ENCODE peak calls at places on chromosomes 11 and 22, in seven cellular contexts. P is endodermal cell, I is heart left ventricle, A is stomach, C is prostate gland, R is transverse colon, L is heart right ventricle. N is an unnamed sample.

GRCh38 chr11:21567628-21568290 is 625.1 kb upstream of the ANO5 start:
- DNase-seq in P (no peak), I (no peak), A (no peak), C (no peak), R (no peak), L (no peak), N (peak; percentile 71)

GRCh38 chr11:102940714-102941588 is 14.6 kb downstream of the MMP13 start:
- DNase-seq in P (peak; percentile 77), I (no peak), A (peak; percentile 60), C (peak; percentile 50), R (peak; percentile 45), L (no peak), N (peak; percentile 73)

GRCh38 chr11:119702261-119702591 is 26.8 kb downstream of the NECTIN1 start:
- DNase-seq in P (no peak), I (no peak), A (no peak), C (no peak), R (no peak), L (no peak), N (no peak)

GRCh38 chr11:126431401-126432064 is 76.0 kb downstream of the ST3GAL4 start:
- DNase-seq in P (no peak), I (peak; percentile 82), A (peak; percentile 38), C (no peak), R (peak; percentile 76), L (peak; percentile 57), N (peak; percentile 8)

GRCh38 chr11:95360382-95360781 is 129.4 kb upstream of the SESN3 start:
- DNase-seq in P (no peak), I (no peak), A (no peak), C (no peak), R (no peak), L (no peak), N (peak; percentile 63)

GRCh38 chr22:32634424-32634981 is 159.9 kb downstream of the FBXO7 start:
- DNase-seq in P (no peak), I (no peak), A (no peak), C (no peak), R (no peak), L (no peak), N (no peak)

GRCh38 chr11:46351606-46352005 is 4.3 kb downstream of the DGKZ start:
- DNase-seq in P (no peak), I (peak; percentile 28), A (no peak), C (no peak), R (no peak), L (no peak), N (no peak)

GRCh38 chr11:57456960-57457642 is 3.2 kb upstream of the RTN4RL2 start:
- DNase-seq in P (peak; percentile 97), I (peak; percentile 92), A (peak; percentile 94), C (peak; percentile 83), R (peak; percentile 88), L (peak; percentile 89), N (peak; percentile 52)

GRCh38 chr11:44833869-44834452 is 107.2 kb downstream of the TSPAN18 start:
- DNase-seq in P (peak; percentile 77), I (no peak), A (no peak), C (no peak), R (no peak), L (no peak), N (no peak)

GRCh38 chr11:119316729-119317591 is at the start of gene MCAM:
- DNase-seq in P (peak; percentile 88), I (peak; percentile 68), A (no peak), C (no peak), R (no peak), L (peak; percentile 62), N (no peak)

GRCh38 chr22:45096256-45096907 is 67.3 kb upstream of the NUP50 start:
- DNase-seq in P (peak; percentile 92), I (no peak), A (peak; percentile 58), C (peak; percentile 62), R (peak; percentile 61), L (peak; percentile 40), N (peak; percentile 48)

GRCh38 chr11:46383404-46383758 is 1.9 kb downstream of the MDK start:
- DNase-seq in P (no peak), I (no peak), A (no peak), C (no peak), R (no peak), L (no peak), N (no peak)

GRCh38 chr11:118691926-118692830 is 12.7 kb upstream of the TREH start:
- DNase-seq in P (peak; percentile 59), I (no peak), A (no peak), C (peak; percentile 27), R (peak; percentile 23), L (no peak), N (peak; percentile 97)

DNA sequence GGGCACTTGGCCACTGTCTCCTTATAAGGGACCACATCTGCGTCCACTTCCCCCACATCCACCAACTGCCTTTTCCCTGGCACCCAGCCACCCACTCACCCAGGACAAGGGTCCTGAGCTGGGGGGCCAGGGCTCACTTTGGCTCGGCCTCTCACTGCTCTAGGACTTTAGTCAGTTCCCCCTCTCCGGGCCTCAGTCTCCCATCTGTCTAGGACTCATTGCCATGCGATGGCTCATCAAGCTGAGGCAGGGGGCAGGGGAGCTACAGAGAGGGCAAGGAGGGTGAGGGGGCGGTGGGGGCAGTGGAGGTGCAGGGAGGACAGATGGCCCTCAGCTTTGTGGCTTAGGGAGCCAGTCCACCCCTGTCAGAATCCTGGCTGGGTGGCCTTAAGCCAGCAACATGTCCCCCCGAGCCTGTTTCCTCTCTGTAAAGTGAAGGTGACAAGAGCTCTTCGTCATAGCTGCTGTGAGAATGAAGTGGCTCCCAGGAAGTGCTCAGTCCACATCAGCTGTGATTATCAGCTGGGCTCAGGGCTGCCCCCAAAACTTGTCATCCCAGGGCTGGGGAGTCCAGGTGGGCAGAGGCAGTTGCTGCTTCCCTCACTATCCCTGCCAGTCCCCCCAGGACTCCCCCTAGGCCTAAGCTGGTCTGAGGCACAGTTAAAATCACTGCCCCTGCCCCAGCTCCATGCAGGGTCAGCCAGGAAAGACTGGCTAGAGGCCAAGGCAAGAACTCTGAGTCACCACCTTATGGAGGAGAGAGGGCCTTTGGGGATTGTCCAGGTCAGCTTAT is 14.9 kb downstream of the RAC2 start:
- DNase-seq in P (no peak), I (no peak), A (no peak), C (no peak), R (no peak), L (no peak), N (peak; percentile 64)
- H3K4me3 ChIP-seq in P (no peak overlapping the region), I (no peak overlapping the region), A (no peak overlapping the region), C (no peak overlapping the region), R (no peak overlapping the region), L (no peak overlapping the region), N (no peak overlapping the region)

DNA sequence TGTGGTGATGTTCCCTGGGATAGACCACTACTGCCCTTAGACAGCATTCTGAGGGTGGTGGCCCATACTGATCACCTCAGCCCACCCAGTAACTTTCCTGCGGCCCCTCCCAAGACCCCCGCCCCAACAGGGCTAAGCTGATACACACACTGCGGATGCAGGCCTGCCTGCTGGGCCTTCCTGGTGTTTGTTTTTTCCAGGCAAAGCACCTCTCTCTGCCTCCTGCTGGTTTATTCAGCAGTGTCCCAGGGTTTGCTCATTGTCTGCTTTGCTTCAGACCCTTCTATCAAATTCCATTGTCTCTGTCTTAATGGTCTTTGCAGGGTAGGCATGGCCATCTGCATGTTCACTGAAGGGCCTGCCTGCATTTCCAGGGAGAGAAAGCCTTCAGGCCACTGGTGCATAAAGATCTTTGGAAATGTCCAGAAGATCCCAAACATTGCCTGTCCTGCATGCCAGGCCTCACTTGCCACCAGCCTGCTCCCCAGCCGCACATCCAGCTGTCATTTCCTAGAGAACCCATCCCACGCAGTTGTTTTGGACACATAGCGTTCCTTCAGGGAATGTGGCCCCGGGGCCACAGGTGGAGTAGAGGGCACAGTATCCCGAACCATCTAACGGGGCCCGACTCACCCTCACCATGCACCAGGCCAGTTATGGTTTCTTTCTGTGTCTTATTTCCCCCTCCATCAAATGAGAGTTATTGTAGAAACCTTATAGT is 50.2 kb downstream of the BCR start:
- DNase-seq in P (peak; percentile 89), I (no peak), A (no peak), C (no peak), R (no peak), L (no peak), N (no peak)
- H3K36me3 ChIP-seq in P (peaks cover 18% of the 10 kb centered on the region), I (no peaks in the 10 kb centered on the region), A (no peaks in the 10 kb centered on the region), C (no peaks in the 10 kb centered on the region), R (no peaks in the 10 kb centered on the region), L (no peaks in the 10 kb centered on the region), N (no peaks in the 10 kb centered on the region)

GRCh38 chr11:66491315-66491935 is 11.2 kb downstream of the DPP3 start:
- DNase-seq in P (peak; percentile 84), I (no peak), A (no peak), C (no peak), R (no peak), L (no peak), N (no peak)
- TF ChIP-seq CTCF in P (peak; percentile 80), I (no peak), A (peak; percentile 9), C (no peak), R (no peak), L (peak; percentile 11), N (peak; percentile 48)

GRCh38 chr22:41240377-41241132 is at the start of gene CHADL:
- DNase-seq in P (peak; percentile 66), I (no peak), A (no peak), C (peak; percentile 32), R (no peak), L (no peak), N (no peak)
- H3K4me3 ChIP-seq in P (no peak within 1 kb of the TSS), I (no peak within 1 kb of the TSS), A (no peak within 1 kb of the TSS), C (no peak within 1 kb of the TSS), R (no peak within 1 kb of the TSS), L (no peak within 1 kb of the TSS), N (no peak within 1 kb of the TSS)

DNA sequence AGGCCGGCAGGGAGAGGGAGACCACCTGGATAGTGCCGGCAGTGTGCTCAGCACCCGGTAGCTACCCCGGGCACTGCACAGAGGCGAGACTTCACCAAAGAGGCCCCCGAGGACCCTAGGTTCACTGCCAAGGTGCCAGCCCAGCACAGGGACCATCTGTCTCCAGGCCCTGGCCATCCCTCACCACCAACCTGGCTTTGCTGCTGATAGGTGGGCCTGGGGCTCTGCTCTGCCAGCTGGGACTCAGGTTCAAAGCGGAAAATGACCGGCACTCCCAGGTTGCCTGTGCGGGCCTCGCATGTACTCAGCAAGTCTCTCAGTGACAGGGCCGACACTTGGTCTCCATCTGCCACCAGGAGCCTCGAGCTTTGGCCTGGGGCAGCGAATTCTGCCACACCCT is 812.2 kb downstream of the BRD1 start:
- DNase-seq in P (peak; percentile 36), I (peak; percentile 3), A (peak; percentile 15), C (no peak), R (no peak), L (no peak), N (no peak)
- H3K36me3 ChIP-seq in P (no peaks in the 10 kb centered on the region), I (no peaks in the 10 kb centered on the region), A (no peaks in the 10 kb centered on the region), C (no peaks in the 10 kb centered on the region), R (no peaks in the 10 kb centered on the region), L (no peaks in the 10 kb centered on the region), N (no peaks in the 10 kb centered on the region)

GRCh38 chr11:75425422-75425821 is 7.6 kb downstream of the KLHL35 start:
- DNase-seq in P (peak; percentile 93), I (no peak), A (no peak), C (no peak), R (no peak), L (no peak), N (no peak)
- TF ChIP-seq CTCF in P (peak; percentile 85), I (no peak), A (no peak), C (no peak), R (peak; percentile 9), L (peak; percentile 10), N (peak; percentile 34)

GRCh38 chr22:40348025-40348658 is 1.8 kb downstream of the ADSL start:
- DNase-seq in P (peak; percentile 77), I (peak; percentile 53), A (peak; percentile 58), C (peak; percentile 69), R (peak; percentile 63), L (peak; percentile 23), N (peak; percentile 46)
- H3K4me3 ChIP-seq in P (peak overlapping the region; percentile 99), I (no peak overlapping the region), A (peak overlapping the region; percentile 66), C (no peak overlapping the region), R (no peak overlapping the region), L (peak overlapping the region; percentile 72), N (no peak overlapping the region)